ENCODE peak calls at places on chromosomes 12 and 14, in six cellular contexts. One of them, this sample, is unnamed.

GRCh38 chr12:5407457-5407856 is 24.5 kb upstream of the NTF3 start:
- DNase-seq in hepatocyte: peak
- DNase-seq in lower lobe of right lung: no peak
- DNase-seq in psoas muscle: no peak
- DNase-seq in SJSA1: no peak
- DNase-seq in AG04450: no peak
- DNase-seq in this sample: no peak

GRCh38 chr12:71430756-71431155 is 8.8 kb upstream of the LGR5 start:
- DNase-seq in SJSA1: no peak
- DNase-seq in AG04450: no peak
- DNase-seq in lower lobe of right lung: no peak
- DNase-seq in psoas muscle: no peak
- DNase-seq in hepatocyte: no peak
- DNase-seq in this sample: no peak

GRCh38 chr12:117662620-117663395 is 301.4 kb upstream of the NOS1 start:
- DNase-seq in SJSA1: no peak
- DNase-seq in AG04450: no peak
- DNase-seq in lower lobe of right lung: no peak
- DNase-seq in hepatocyte: no peak
- DNase-seq in psoas muscle: no peak
- DNase-seq in this sample: no peak

GRCh38 chr12:54700301-54700700 is 52.1 kb upstream of the DCD start:
- DNase-seq in psoas muscle: no peak
- DNase-seq in SJSA1: no peak
- DNase-seq in AG04450: no peak
- DNase-seq in lower lobe of right lung: no peak
- DNase-seq in hepatocyte: peak
- DNase-seq in this sample: no peak

GRCh38 chr14:104016873-104017650 is 68.4 kb upstream of the ASPG start:
- DNase-seq in SJSA1: no peak
- DNase-seq in hepatocyte: no peak
- DNase-seq in lower lobe of right lung: no peak
- DNase-seq in AG04450: no peak
- DNase-seq in psoas muscle: no peak
- DNase-seq in this sample: no peak

GRCh38 chr14:47846008-47846407 is 170.6 kb upstream of the MDGA2 start:
- DNase-seq in lower lobe of right lung: no peak
- DNase-seq in hepatocyte: no peak
- DNase-seq in SJSA1: no peak
- DNase-seq in psoas muscle: no peak
- DNase-seq in AG04450: no peak
- DNase-seq in this sample: no peak

GRCh38 chr14:42535397-42535796 is 928.7 kb downstream of the LRFN5 start:
- DNase-seq in lower lobe of right lung: no peak
- DNase-seq in AG04450: no peak
- DNase-seq in SJSA1: no peak
- DNase-seq in hepatocyte: no peak
- DNase-seq in psoas muscle: no peak
- DNase-seq in this sample: no peak

GRCh38 chr12:104712968-104713367 is 245.1 kb downstream of the SLC41A2 start:
- DNase-seq in hepatocyte: no peak
- DNase-seq in AG04450: no peak
- DNase-seq in SJSA1: no peak
- DNase-seq in lower lobe of right lung: no peak
- DNase-seq in psoas muscle: no peak
- DNase-seq in this sample: no peak

GRCh38 chr12:118743896-118744700 is 237.2 kb upstream of the SRRM4 start:
- DNase-seq in AG04450: no peak
- DNase-seq in lower lobe of right lung: no peak
- DNase-seq in hepatocyte: no peak
- DNase-seq in SJSA1: peak
- DNase-seq in psoas muscle: no peak
- DNase-seq in this sample: no peak

GRCh38 chr12:25990495-25990894 is 32.0 kb downstream of the RASSF8 start:
- DNase-seq in SJSA1: no peak
- DNase-seq in AG04450: no peak
- DNase-seq in lower lobe of right lung: no peak
- DNase-seq in hepatocyte: no peak
- DNase-seq in psoas muscle: no peak
- DNase-seq in this sample: no peak

GRCh38 chr12:124737040-124737419 is 126.6 kb downstream of the SCARB1 start:
- DNase-seq in AG04450: no peak
- DNase-seq in lower lobe of right lung: no peak
- DNase-seq in psoas muscle: no peak
- DNase-seq in SJSA1: peak
- DNase-seq in hepatocyte: no peak
- DNase-seq in this sample: no peak

GRCh38 chr12:106118278-106118820 is 20.4 kb downstream of the NUAK1 start:
- DNase-seq in AG04450: no peak
- DNase-seq in SJSA1: no peak
- DNase-seq in lower lobe of right lung: no peak
- DNase-seq in hepatocyte: no peak
- DNase-seq in psoas muscle: no peak
- DNase-seq in this sample: no peak

GRCh38 chr12:103626498-103626897 is 39.4 kb downstream of the STAB2 start:
- DNase-seq in hepatocyte: peak
- DNase-seq in AG04450: no peak
- DNase-seq in lower lobe of right lung: no peak
- DNase-seq in SJSA1: no peak
- DNase-seq in psoas muscle: peak
- DNase-seq in this sample: peak

GRCh38 chr14:58026967-58027366 is 125.0 kb downstream of the ARMH4 start:
- DNase-seq in hepatocyte: no peak
- DNase-seq in psoas muscle: no peak
- DNase-seq in AG04450: no peak
- DNase-seq in lower lobe of right lung: no peak
- DNase-seq in SJSA1: no peak
- DNase-seq in this sample: no peak

GRCh38 chr12:124715121-124715990 is 147.9 kb upstream of the NCOR2 start:
- DNase-seq in psoas muscle: no peak
- DNase-seq in lower lobe of right lung: peak
- DNase-seq in hepatocyte: peak
- DNase-seq in SJSA1: no peak
- DNase-seq in AG04450: no peak
- DNase-seq in this sample: no peak

GRCh38 chr12:67633024-67633423 is 15.5 kb upstream of the DYRK2 start:
- DNase-seq in hepatocyte: no peak
- DNase-seq in lower lobe of right lung: no peak
- DNase-seq in SJSA1: no peak
- DNase-seq in AG04450: no peak
- DNase-seq in psoas muscle: no peak
- DNase-seq in this sample: no peak

DNA sequence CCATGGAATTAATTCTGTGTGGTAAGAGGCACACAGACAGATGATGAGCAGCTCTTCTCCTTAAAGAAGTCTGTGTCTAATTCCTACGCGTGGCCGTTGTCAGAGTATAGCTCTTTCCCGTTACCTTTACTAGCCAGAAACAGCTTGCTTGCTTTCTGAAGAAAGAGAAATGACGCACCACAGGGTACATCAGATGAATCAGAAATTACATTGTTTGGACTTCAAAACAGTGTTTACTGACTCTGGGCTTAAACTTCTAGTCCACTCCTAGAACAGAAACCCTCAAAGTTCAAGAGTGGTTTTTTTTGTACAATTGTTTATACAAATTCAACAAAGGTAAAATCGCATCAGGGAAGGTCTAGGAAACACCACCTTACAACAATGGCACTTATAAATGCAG is 29.0 kb downstream of the RNF34 start:
- DNase-seq in psoas muscle: no peak
- DNase-seq in lower lobe of right lung: no peak
- DNase-seq in hepatocyte: no peak
- DNase-seq in SJSA1: no peak
- DNase-seq in AG04450: no peak
- DNase-seq in this sample: no peak
- H3K27ac ChIP-seq in psoas muscle: no peak
- H3K27ac ChIP-seq in lower lobe of right lung: no peak
- H3K27ac ChIP-seq in hepatocyte: no peak
- H3K27ac ChIP-seq in SJSA1: peak
- H3K27ac ChIP-seq in AG04450: no peak
- H3K27ac ChIP-seq in this sample: no peak

DNA sequence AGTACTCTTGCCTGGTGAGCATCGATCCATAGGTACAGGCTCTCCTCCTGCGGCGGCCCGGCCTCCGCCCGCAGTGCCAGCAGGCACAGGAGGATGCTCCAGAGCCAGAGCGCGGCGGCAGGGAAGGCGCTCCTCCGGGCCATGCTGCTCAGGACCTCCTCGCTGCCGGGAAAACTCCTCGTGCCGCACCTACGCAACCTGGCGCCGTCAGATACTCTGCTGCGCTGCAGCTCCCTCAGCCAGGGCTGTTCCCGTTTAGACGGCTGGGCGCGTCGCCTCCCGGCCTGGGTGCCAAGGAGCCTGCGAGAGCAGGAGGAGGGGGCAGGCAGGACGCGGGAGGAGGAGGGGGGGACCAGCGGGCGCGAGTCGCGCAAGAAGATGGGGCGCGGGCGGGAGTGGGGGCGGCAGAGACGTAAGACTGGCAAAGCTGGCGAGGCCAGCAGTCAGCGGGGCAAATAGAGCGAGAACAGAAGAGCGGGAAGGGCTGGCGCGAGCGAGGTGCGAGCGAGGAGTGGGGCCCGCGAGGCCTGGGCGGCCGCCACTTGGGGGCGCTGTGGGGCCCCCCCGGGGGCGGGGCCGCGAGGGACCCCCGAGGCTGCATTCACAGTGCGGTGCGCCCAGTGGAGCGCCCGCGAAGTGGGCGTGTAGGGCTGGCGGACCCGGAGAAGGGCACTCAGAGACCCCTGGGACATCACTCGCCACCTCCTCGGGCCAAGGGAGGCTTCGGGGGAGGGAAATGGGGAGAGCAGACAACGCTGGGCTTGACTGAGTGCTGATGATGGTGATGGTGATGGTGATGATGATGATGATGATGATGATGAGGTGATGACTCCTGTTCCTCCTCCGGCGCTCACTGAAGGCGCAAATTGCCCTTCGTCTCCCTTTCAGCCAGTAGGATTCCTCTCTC is at the start of gene WIF1:
- DNase-seq in psoas muscle: peak
- DNase-seq in hepatocyte: peak
- DNase-seq in AG04450: no peak
- DNase-seq in SJSA1: no peak
- DNase-seq in lower lobe of right lung: peak
- DNase-seq in this sample: peak
- H3K4me3 ChIP-seq in psoas muscle: peak
- H3K4me3 ChIP-seq in hepatocyte: peak
- H3K4me3 ChIP-seq in AG04450: peak
- H3K4me3 ChIP-seq in SJSA1: no peak
- H3K4me3 ChIP-seq in lower lobe of right lung: peak
- H3K4me3 ChIP-seq in this sample: peak

DNA sequence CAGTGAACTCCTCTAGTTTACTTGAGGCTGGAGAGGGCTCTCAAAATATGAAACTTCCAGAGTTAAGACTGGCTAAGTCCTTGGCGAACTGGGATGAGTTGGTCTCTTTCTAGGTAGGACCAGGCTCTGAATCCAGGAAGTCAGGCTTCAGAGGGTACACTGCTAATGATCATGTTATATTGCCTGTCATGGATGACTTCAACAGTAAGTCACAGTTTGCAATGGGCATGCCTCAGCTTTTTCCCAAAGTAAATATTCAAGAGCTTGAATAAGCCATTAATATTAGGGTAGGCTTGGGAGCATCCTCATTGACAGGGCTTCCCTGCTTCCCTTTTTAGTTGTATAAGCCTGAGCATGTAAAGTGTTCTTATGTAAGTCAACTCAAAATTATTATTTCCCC is 61.7 kb upstream of the PTHLH start:
- DNase-seq in psoas muscle: no peak
- DNase-seq in AG04450: no peak
- DNase-seq in hepatocyte: no peak
- DNase-seq in lower lobe of right lung: no peak
- DNase-seq in SJSA1: no peak
- DNase-seq in this sample: no peak
- H3K27ac ChIP-seq in psoas muscle: no peak
- H3K27ac ChIP-seq in AG04450: no peak
- H3K27ac ChIP-seq in hepatocyte: no peak
- H3K27ac ChIP-seq in lower lobe of right lung: no peak
- H3K27ac ChIP-seq in SJSA1: no peak
- H3K27ac ChIP-seq in this sample: no peak

GRCh38 chr12:96155781-96156180 is 38.4 kb upstream of the ELK3 start:
- DNase-seq in psoas muscle: no peak
- DNase-seq in AG04450: no peak
- DNase-seq in SJSA1: no peak
- DNase-seq in lower lobe of right lung: no peak
- DNase-seq in hepatocyte: no peak
- DNase-seq in this sample: no peak

GRCh38 chr12:96155181-96155580 is 39.0 kb upstream of the ELK3 start:
- DNase-seq in SJSA1: no peak
- DNase-seq in hepatocyte: no peak
- DNase-seq in psoas muscle: no peak
- DNase-seq in AG04450: no peak
- DNase-seq in lower lobe of right lung: no peak
- DNase-seq in this sample: no peak

GRCh38 chr12:96150442-96150841 is 43.7 kb upstream of the ELK3 start:
- DNase-seq in hepatocyte: no peak
- DNase-seq in AG04450: no peak
- DNase-seq in lower lobe of right lung: no peak
- DNase-seq in psoas muscle: no peak
- DNase-seq in SJSA1: no peak
- DNase-seq in this sample: peak

GRCh38 chr12:96156211-96156610 is 38.0 kb upstream of the ELK3 start:
- DNase-seq in AG04450: no peak
- DNase-seq in psoas muscle: no peak
- DNase-seq in SJSA1: no peak
- DNase-seq in lower lobe of right lung: no peak
- DNase-seq in hepatocyte: no peak
- DNase-seq in this sample: no peak

GRCh38 chr12:96153131-96153724 is 40.9 kb upstream of the ELK3 start:
- DNase-seq in hepatocyte: no peak
- DNase-seq in lower lobe of right lung: no peak
- DNase-seq in AG04450: no peak
- DNase-seq in psoas muscle: no peak
- DNase-seq in SJSA1: no peak
- DNase-seq in this sample: no peak
- H3K4me3 ChIP-seq in hepatocyte: no peak
- H3K4me3 ChIP-seq in lower lobe of right lung: no peak
- H3K4me3 ChIP-seq in AG04450: no peak
- H3K4me3 ChIP-seq in psoas muscle: no peak
- H3K4me3 ChIP-seq in SJSA1: no peak
- H3K4me3 ChIP-seq in this sample: no peak

DNA sequence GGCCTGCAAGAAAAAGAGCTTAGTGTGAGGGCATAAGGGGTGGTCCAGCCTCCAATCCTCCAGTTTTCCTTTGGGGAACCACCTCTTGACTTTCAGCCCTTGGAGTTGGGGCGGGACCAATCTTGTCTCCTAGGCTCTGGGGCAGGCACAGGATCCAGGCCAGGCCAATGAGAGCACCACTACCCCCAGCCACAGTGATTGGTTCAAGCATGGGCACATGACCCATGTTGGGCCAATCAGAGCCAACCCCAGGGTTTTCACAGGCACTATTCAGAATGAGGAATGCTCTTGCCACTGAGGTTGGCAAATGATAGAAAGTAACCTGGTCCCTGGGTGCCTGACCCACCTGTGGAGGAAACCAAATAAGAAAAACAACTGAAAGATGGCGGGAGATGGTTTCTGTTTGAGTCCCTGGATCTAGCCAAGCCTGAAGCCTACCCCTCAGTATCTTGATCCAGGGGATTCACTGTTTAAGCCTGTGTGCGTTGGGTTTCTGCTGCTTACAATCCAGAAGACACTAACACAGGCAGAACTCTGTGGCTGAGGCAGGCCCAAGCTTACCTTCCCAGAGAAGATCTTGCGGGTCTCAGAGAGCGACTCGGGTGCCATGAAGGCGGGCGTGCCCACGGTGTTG is 42.9 kb downstream of the P2RX4 start:
- DNase-seq in SJSA1: no peak
- DNase-seq in lower lobe of right lung: no peak
- DNase-seq in psoas muscle: no peak
- DNase-seq in AG04450: no peak
- DNase-seq in hepatocyte: no peak
- DNase-seq in this sample: no peak
- H3K27ac ChIP-seq in SJSA1: no peak
- H3K27ac ChIP-seq in lower lobe of right lung: no peak
- H3K27ac ChIP-seq in psoas muscle: no peak
- H3K27ac ChIP-seq in AG04450: no peak
- H3K27ac ChIP-seq in hepatocyte: no peak
- H3K27ac ChIP-seq in this sample: no peak